ENCODE peak calls at places on chromosome 12, in five cellular contexts. Q is HCT116, L is PC-3, X is neural progenitor cell, U is GM23248. H is an unnamed sample.

GRCh38 chr12:68159681-68160304 is at the start of gene IFNG:
- DNase-seq in Q (no peak), L (no peak), X (no peak), U (no peak), H (peak; percentile 31)

GRCh38 chr12:22100952-22101748 is 55.1 kb downstream of the CMAS start:
- DNase-seq in Q (peak; percentile 18), L (peak; percentile 46), X (peak; percentile 63), U (peak; percentile 65), H (peak; percentile 65)

GRCh38 chr12:27274706-27275105 is 30.6 kb downstream of the STK38L start:
- DNase-seq in Q (no peak), L (no peak), X (no peak), U (no peak), H (no peak)

GRCh38 chr12:43277630-43278267 is 274.3 kb downstream of the ADAMTS20 start:
- DNase-seq in Q (no peak), L (peak; percentile 92), X (no peak), U (peak; percentile 83), H (no peak)

GRCh38 chr12:23084236-23084995 is 459.4 kb downstream of the ETNK1 start:
- DNase-seq in Q (no peak), L (peak; percentile 77), X (no peak), U (peak; percentile 85), H (no peak)

GRCh38 chr12:34406228-34406995 is 384.1 kb downstream of the ALG10 start:
- DNase-seq in Q (no peak), L (no peak), X (no peak), U (no peak), H (no peak)

GRCh38 chr12:98513379-98514318 is 1.7 kb upstream of the TMPO start:
- DNase-seq in Q (no peak), L (no peak), X (no peak), U (no peak), H (no peak)

GRCh38 chr12:49557917-49558215 is 10.1 kb downstream of the MCRS1 start:
- DNase-seq in Q (no peak), L (peak; percentile 10), X (no peak), U (no peak), H (no peak)

GRCh38 chr12:55220725-55221124 is at the start of gene OR10A7:
- DNase-seq in Q (no peak), L (no peak), X (no peak), U (no peak), H (no peak)

GRCh38 chr12:49332441-49332861 is 4.5 kb downstream of the C1QL4 start:
- DNase-seq in Q (no peak), L (no peak), X (no peak), U (no peak), H (no peak)

GRCh38 chr12:120598674-120599463 is 17.7 kb upstream of the POP5 start:
- DNase-seq in Q (no peak), L (peak; percentile 44), X (no peak), U (peak; percentile 72), H (peak; percentile 21)

DNA sequence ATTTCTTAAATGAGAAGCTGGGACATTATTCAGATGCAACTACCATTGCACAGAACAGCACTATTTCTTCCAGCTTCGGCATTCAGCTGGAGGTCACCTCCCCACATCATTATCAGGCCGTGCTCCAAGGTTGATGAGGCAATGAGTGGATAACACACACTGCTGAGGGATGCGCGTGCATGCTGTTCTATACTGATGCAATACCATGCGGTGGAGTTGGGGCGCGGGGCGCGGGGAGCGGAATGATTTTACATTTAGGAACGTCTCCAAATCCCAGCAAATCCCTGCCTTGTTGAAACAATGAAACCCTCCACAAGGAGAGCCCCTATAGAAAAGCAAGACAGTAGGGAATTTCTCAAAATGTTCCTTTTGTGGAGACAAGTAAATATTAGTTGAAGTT is 283.4 kb downstream of the GRIN2B start:
- DNase-seq in Q (no peak), L (no peak), X (no peak), U (no peak), H (no peak)
- H3K9me3 ChIP-seq in Q (no peaks in the 10 kb centered on the region), L (no peaks in the 10 kb centered on the region), X (no peaks in the 10 kb centered on the region), U (no peaks in the 10 kb centered on the region), H (no peaks in the 10 kb centered on the region)

GRCh38 chr12:11650697-11651281 is 1.3 kb downstream of the ETV6 start:
- DNase-seq in Q (no peak), L (peak; percentile 38), X (peak; percentile 33), U (peak; percentile 53), H (peak; percentile 48)
- H3K27ac ChIP-seq in Q (no peak overlapping the region), L (no peak overlapping the region), X (no peak overlapping the region), U (peak overlapping the region; percentile 96), H (peak overlapping the region; percentile 95)

GRCh38 chr12:116591608-116592115 is 32.5 kb downstream of the MAP1LC3B2 start:
- DNase-seq in Q (no peak), L (no peak), X (no peak), U (peak; percentile 54), H (no peak)
- TF ChIP-seq EZH2phosphoT487 in Q (no peak), L (no peak), X (no peak), U (no peak), H (no peak)

GRCh38 chr12:82209533-82209932 is 148.7 kb downstream of the CCDC59 start:
- DNase-seq in Q (no peak), L (no peak), X (no peak), U (no peak), H (no peak)
- H3K9me3 ChIP-seq in Q (peaks cover 6% of the 10 kb centered on the region), L (no peaks in the 10 kb centered on the region), X (no peaks in the 10 kb centered on the region), U (no peaks in the 10 kb centered on the region), H (no peaks in the 10 kb centered on the region)

GRCh38 chr12:24487606-24488005 is 461.3 kb downstream of the BCAT1 start:
- DNase-seq in Q (no peak), L (no peak), X (no peak), U (no peak), H (no peak)
- H3K27ac ChIP-seq in Q (no peak overlapping the region), L (no peak overlapping the region), X (no peak overlapping the region), U (no peak overlapping the region), H (no peak overlapping the region)

DNA sequence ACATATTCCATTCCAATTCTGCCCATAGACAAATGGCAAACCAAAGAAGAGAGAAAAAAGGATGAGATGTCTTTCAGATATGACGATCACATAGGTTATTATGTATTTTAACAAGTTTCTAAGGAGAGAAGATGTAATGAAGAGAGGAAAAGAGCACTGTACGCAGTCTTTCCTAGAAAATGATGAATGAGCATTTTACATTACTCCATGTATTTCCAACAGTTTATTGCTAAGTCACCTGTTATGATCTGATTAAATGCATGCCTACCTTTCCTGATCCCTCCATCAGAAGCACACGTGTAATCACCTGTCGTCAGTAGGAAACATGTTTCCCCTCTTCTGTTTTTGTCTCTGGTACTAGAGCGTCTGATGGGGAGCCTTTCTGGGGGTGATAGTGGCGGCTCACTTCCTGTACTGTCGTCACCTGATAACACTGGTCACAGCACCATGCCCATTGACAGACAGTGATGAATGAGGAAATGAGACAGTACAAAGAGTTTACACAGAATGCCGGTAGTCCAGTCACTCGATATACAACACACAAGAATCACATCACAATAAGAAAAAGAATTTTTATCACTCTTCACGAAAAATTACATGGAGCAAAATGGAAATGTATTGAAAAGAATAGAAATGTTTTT is 161.6 kb downstream of the KCNC2 start:
- DNase-seq in Q (no peak), L (no peak), X (no peak), U (no peak), H (no peak)
- TF ChIP-seq EZH2phosphoT487 in Q (no peak), L (no peak), X (no peak), U (no peak), H (no peak)